ENCODE peak calls at places on chromosomes 2 and 18, in six cellular contexts. V is AG09309, J is AG10803, R is brain microvascular endothelial cell, I is pancreas, N is astrocyte of the spinal cord. S is an unnamed sample.

GRCh38 chr2:219017166-219017931 is 24.0 kb downstream of the CFAP65 start:
- DNase-seq in V (no peak), J (no peak), R (no peak), I (peak), N (no peak), S (no peak)

GRCh38 chr2:11676640-11677039 is 6.6 kb upstream of the NTSR2 start:
- DNase-seq in V (no peak), J (no peak), R (no peak), I (no peak), N (no peak), S (no peak)

GRCh38 chr2:217955881-217956493 is 46.8 kb downstream of the TNS1 start:
- DNase-seq in V (no peak), J (no peak), R (no peak), I (peak), N (no peak), S (no peak)

GRCh38 chr2:47437287-47437686 is 34.3 kb downstream of the MSH2 start:
- DNase-seq in V (peak), J (peak), R (no peak), I (no peak), N (peak), S (no peak)

GRCh38 chr2:165794520-165794882 is 454 bp upstream of the GALNT3 start:
- DNase-seq in V (no peak), J (peak), R (peak), I (no peak), N (peak), S (peak)

GRCh38 chr18:8609711-8610441 is 639 bp downstream of the RAB12 start:
- DNase-seq in V (no peak), J (peak), R (no peak), I (peak), N (no peak), S (peak)

GRCh38 chr2:12514631-12515437 is 201.9 kb upstream of the TRIB2 start:
- DNase-seq in V (no peak), J (no peak), R (no peak), I (no peak), N (no peak), S (no peak)

GRCh38 chr2:106577252-106577651 is 90.1 kb downstream of the CD8B2 start:
- DNase-seq in V (no peak), J (no peak), R (no peak), I (no peak), N (no peak), S (no peak)

GRCh38 chr2:227462463-227462951 is 9.4 kb upstream of the AGFG1 start:
- DNase-seq in V (no peak), J (no peak), R (no peak), I (no peak), N (no peak), S (no peak)

GRCh38 chr2:240953426-240954425 is 44.7 kb upstream of the SNED1 start:
- DNase-seq in V (no peak), J (no peak), R (no peak), I (peak), N (no peak), S (peak)

DNA sequence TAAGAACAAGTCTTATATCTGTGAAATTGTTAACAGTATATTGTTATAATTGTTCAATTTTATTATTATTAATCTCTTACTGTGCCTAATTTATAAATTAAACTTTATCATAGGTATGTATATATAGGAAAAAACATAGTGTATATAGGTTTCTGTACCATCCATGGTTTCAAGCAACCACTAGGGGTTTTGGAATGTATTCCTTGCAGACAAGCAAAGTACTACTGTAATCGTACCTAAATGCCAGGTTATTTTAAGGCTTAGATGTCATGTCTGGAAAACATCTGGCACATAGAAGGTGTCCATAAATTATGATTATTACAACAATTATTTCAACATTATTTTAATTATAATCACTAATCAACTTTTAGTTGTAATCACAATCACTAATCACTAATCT is 8.4 kb downstream of the ITSN2 start:
- DNase-seq in V (no peak), J (no peak), R (no peak), I (no peak), N (no peak), S (no peak)
- TF ChIP-seq CTCF in V (no peak), J (peak), R (peak), I (no peak), N (no peak), S (no peak)

GRCh38 chr18:9916067-9916684 is 2.4 kb downstream of the VAPA start:
- DNase-seq in V (no peak), J (peak), R (no peak), I (no peak), N (peak), S (no peak)

GRCh38 chr18:9915291-9916066 is 1.7 kb downstream of the VAPA start:
- DNase-seq in V (no peak), J (no peak), R (no peak), I (no peak), N (no peak), S (no peak)

GRCh38 chr18:9918016-9918680 is 4.3 kb downstream of the VAPA start:
- DNase-seq in V (no peak), J (no peak), R (no peak), I (no peak), N (peak), S (no peak)

GRCh38 chr18:9914584-9915290 is 921 bp downstream of the VAPA start:
- DNase-seq in V (peak), J (peak), R (peak), I (peak), N (peak), S (peak)

DNA sequence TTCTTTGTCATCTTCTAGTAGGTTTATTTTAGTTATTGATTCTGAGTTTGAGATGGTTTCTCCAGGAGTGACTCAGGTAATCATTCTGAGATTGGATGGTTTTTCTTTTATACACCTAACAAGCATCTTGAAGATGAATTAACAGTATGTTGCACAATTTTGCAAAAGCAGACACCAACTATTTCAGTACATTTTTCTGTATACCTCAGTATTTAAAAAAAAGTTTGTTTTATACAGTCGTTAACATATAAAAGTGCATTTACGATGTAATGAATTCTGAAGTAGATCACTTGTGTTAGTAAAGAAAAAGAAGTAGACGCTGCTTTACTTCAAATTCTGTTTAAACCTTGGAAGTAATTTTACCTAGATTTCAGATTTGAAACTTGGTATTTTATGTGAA is 3.0 kb downstream of the VAPA start:
- DNase-seq in V (no peak), J (no peak), R (no peak), I (no peak), N (no peak), S (no peak)
- H3K4me3 ChIP-seq in V (no peak), J (no peak), R (no peak), I (no peak), N (no peak), S (no peak)

GRCh38 chr2:1588051-1588993 is 156.0 kb downstream of the PXDN start:
- DNase-seq in V (no peak), J (no peak), R (no peak), I (no peak), N (no peak), S (peak)

GRCh38 chr2:1590611-1591460 is 153.5 kb downstream of the PXDN start:
- DNase-seq in V (no peak), J (no peak), R (no peak), I (no peak), N (no peak), S (peak)

GRCh38 chr2:1591461-1591770 is 152.9 kb downstream of the PXDN start:
- DNase-seq in V (no peak), J (no peak), R (no peak), I (no peak), N (no peak), S (no peak)

GRCh38 chr2:1586946-1587840 is 157.1 kb downstream of the PXDN start:
- DNase-seq in V (no peak), J (no peak), R (no peak), I (no peak), N (no peak), S (no peak)

GRCh38 chr2:1588994-1589611 is 155.2 kb downstream of the PXDN start:
- DNase-seq in V (no peak), J (peak), R (peak), I (no peak), N (no peak), S (peak)
- TF ChIP-seq CTCF in V (no peak), J (peak), R (peak), I (no peak), N (no peak), S (no peak)

DNA sequence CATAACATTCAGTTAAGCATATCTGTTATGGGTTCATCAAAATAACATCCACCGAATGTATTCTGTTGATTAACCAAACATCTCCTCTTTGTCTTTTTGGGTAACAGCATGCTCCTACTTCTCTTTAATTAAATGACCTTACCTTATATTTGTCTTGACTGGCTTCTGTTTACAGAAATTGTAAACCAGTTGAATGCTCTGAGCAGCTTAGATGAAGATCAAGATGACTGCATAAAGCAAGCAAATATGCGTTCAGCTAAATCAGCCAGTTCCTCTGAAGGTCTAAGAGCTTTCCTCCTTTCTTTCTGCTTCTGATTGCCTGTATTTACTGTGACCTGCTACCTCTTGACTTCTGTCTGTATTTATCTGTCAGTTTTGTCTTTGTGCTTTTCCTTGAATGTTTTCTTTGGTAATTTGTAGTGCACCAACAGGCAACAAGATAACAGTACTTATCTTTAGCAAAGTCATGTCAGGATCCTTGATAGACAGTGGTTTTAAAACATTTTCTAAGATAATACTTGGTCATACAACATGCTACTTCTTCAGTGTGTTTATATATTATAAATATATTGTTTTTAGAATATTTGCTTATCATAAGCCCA is 152.8 kb downstream of the EHBP1 start:
- DNase-seq in V (no peak), J (no peak), R (no peak), I (no peak), N (no peak), S (no peak)
- H3K4me3 ChIP-seq in V (no peak), J (no peak), R (no peak), I (no peak), N (no peak), S (no peak)

S was measured in left lung.